ENCODE peak calls at places on chromosome 2, in ten cellular contexts. One of them, this sample, is unnamed.

GRCh38 chr2:228613133-228613532 is 431.6 kb upstream of the SPHKAP start:
- DNase-seq in activated B cell treated with CpG ODN at 0.5 μM for 24 hours: no peak
- DNase-seq in DMS79: no peak
- DNase-seq in activated CD4-positive, alpha-beta T cell treated with anti-CD3 and anti-CD28 coated beads, Interleukin-2, amount 50 U/mL, for 24 hours: no peak
- DNase-seq in NCI-H526 treated with DMSO at 0.1 percent for 48 hours: no peak
- DNase-seq in left ventricle myocardium inferior: no peak
- DNase-seq in B cell: no peak
- DNase-seq in psoas muscle: no peak
- DNase-seq in activated naive CD4-positive, alpha-beta T cell treated with anti-CD3 and anti-CD28 coated beads, Interleukin-2, amount 50 U/mL, for 16 hours: no peak
- DNase-seq in CMK: no peak
- DNase-seq in this sample: no peak

GRCh38 chr2:112168422-112169124 is 30.4 kb downstream of the FBLN7 start:
- DNase-seq in activated B cell treated with CpG ODN at 0.5 μM for 24 hours: no peak
- DNase-seq in DMS79: no peak
- DNase-seq in activated CD4-positive, alpha-beta T cell treated with anti-CD3 and anti-CD28 coated beads, Interleukin-2, amount 50 U/mL, for 24 hours: no peak
- DNase-seq in NCI-H526 treated with DMSO at 0.1 percent for 48 hours: no peak
- DNase-seq in left ventricle myocardium inferior: no peak
- DNase-seq in B cell: no peak
- DNase-seq in psoas muscle: no peak
- DNase-seq in activated naive CD4-positive, alpha-beta T cell treated with anti-CD3 and anti-CD28 coated beads, Interleukin-2, amount 50 U/mL, for 16 hours: no peak
- DNase-seq in CMK: no peak
- DNase-seq in this sample: no peak

GRCh38 chr2:207926133-207927076 is 98.9 kb downstream of the PLEKHM3 start:
- DNase-seq in activated B cell treated with CpG ODN at 0.5 μM for 24 hours: no peak
- DNase-seq in DMS79: no peak
- DNase-seq in activated CD4-positive, alpha-beta T cell treated with anti-CD3 and anti-CD28 coated beads, Interleukin-2, amount 50 U/mL, for 24 hours: no peak
- DNase-seq in NCI-H526 treated with DMSO at 0.1 percent for 48 hours: peak
- DNase-seq in left ventricle myocardium inferior: peak
- DNase-seq in B cell: no peak
- DNase-seq in psoas muscle: peak
- DNase-seq in activated naive CD4-positive, alpha-beta T cell treated with anti-CD3 and anti-CD28 coated beads, Interleukin-2, amount 50 U/mL, for 16 hours: no peak
- DNase-seq in CMK: no peak
- DNase-seq in this sample: no peak

GRCh38 chr2:151765760-151766159 is 31.5 kb upstream of the NEB start:
- DNase-seq in activated B cell treated with CpG ODN at 0.5 μM for 24 hours: peak
- DNase-seq in DMS79: no peak
- DNase-seq in activated CD4-positive, alpha-beta T cell treated with anti-CD3 and anti-CD28 coated beads, Interleukin-2, amount 50 U/mL, for 24 hours: no peak
- DNase-seq in NCI-H526 treated with DMSO at 0.1 percent for 48 hours: no peak
- DNase-seq in left ventricle myocardium inferior: no peak
- DNase-seq in B cell: peak
- DNase-seq in psoas muscle: no peak
- DNase-seq in activated naive CD4-positive, alpha-beta T cell treated with anti-CD3 and anti-CD28 coated beads, Interleukin-2, amount 50 U/mL, for 16 hours: no peak
- DNase-seq in CMK: no peak
- DNase-seq in this sample: no peak

GRCh38 chr2:118607663-118608062 is 239.8 kb downstream of the EN1 start:
- DNase-seq in activated B cell treated with CpG ODN at 0.5 μM for 24 hours: no peak
- DNase-seq in DMS79: no peak
- DNase-seq in activated CD4-positive, alpha-beta T cell treated with anti-CD3 and anti-CD28 coated beads, Interleukin-2, amount 50 U/mL, for 24 hours: no peak
- DNase-seq in NCI-H526 treated with DMSO at 0.1 percent for 48 hours: no peak
- DNase-seq in left ventricle myocardium inferior: no peak
- DNase-seq in B cell: no peak
- DNase-seq in psoas muscle: no peak
- DNase-seq in activated naive CD4-positive, alpha-beta T cell treated with anti-CD3 and anti-CD28 coated beads, Interleukin-2, amount 50 U/mL, for 16 hours: no peak
- DNase-seq in CMK: no peak
- DNase-seq in this sample: no peak

GRCh38 chr2:162556996-162557395 is 213.1 kb downstream of the GCA start:
- DNase-seq in activated B cell treated with CpG ODN at 0.5 μM for 24 hours: no peak
- DNase-seq in DMS79: no peak
- DNase-seq in activated CD4-positive, alpha-beta T cell treated with anti-CD3 and anti-CD28 coated beads, Interleukin-2, amount 50 U/mL, for 24 hours: no peak
- DNase-seq in NCI-H526 treated with DMSO at 0.1 percent for 48 hours: no peak
- DNase-seq in left ventricle myocardium inferior: no peak
- DNase-seq in B cell: no peak
- DNase-seq in psoas muscle: no peak
- DNase-seq in activated naive CD4-positive, alpha-beta T cell treated with anti-CD3 and anti-CD28 coated beads, Interleukin-2, amount 50 U/mL, for 16 hours: no peak
- DNase-seq in CMK: no peak
- DNase-seq in this sample: no peak

GRCh38 chr2:151946856-151947523 is 118.8 kb upstream of the ARL5A start:
- DNase-seq in activated B cell treated with CpG ODN at 0.5 μM for 24 hours: no peak
- DNase-seq in DMS79: no peak
- DNase-seq in activated CD4-positive, alpha-beta T cell treated with anti-CD3 and anti-CD28 coated beads, Interleukin-2, amount 50 U/mL, for 24 hours: no peak
- DNase-seq in NCI-H526 treated with DMSO at 0.1 percent for 48 hours: no peak
- DNase-seq in left ventricle myocardium inferior: no peak
- DNase-seq in B cell: no peak
- DNase-seq in psoas muscle: peak
- DNase-seq in activated naive CD4-positive, alpha-beta T cell treated with anti-CD3 and anti-CD28 coated beads, Interleukin-2, amount 50 U/mL, for 16 hours: peak
- DNase-seq in CMK: no peak
- DNase-seq in this sample: no peak

GRCh38 chr2:182543746-182544525 is 117.1 kb upstream of the PDE1A start:
- DNase-seq in activated B cell treated with CpG ODN at 0.5 μM for 24 hours: no peak
- DNase-seq in DMS79: no peak
- DNase-seq in activated CD4-positive, alpha-beta T cell treated with anti-CD3 and anti-CD28 coated beads, Interleukin-2, amount 50 U/mL, for 24 hours: no peak
- DNase-seq in NCI-H526 treated with DMSO at 0.1 percent for 48 hours: no peak
- DNase-seq in left ventricle myocardium inferior: no peak
- DNase-seq in B cell: no peak
- DNase-seq in psoas muscle: no peak
- DNase-seq in activated naive CD4-positive, alpha-beta T cell treated with anti-CD3 and anti-CD28 coated beads, Interleukin-2, amount 50 U/mL, for 16 hours: no peak
- DNase-seq in CMK: no peak
- DNase-seq in this sample: no peak

GRCh38 chr2:166351319-166351718 is 24.4 kb downstream of the SCN9A start:
- DNase-seq in activated B cell treated with CpG ODN at 0.5 μM for 24 hours: no peak
- DNase-seq in DMS79: no peak
- DNase-seq in activated CD4-positive, alpha-beta T cell treated with anti-CD3 and anti-CD28 coated beads, Interleukin-2, amount 50 U/mL, for 24 hours: no peak
- DNase-seq in NCI-H526 treated with DMSO at 0.1 percent for 48 hours: no peak
- DNase-seq in left ventricle myocardium inferior: no peak
- DNase-seq in B cell: no peak
- DNase-seq in psoas muscle: no peak
- DNase-seq in activated naive CD4-positive, alpha-beta T cell treated with anti-CD3 and anti-CD28 coated beads, Interleukin-2, amount 50 U/mL, for 16 hours: no peak
- DNase-seq in CMK: no peak
- DNase-seq in this sample: no peak

GRCh38 chr2:200705305-200705985 is 106.3 kb upstream of the BZW1 start:
- DNase-seq in activated B cell treated with CpG ODN at 0.5 μM for 24 hours: no peak
- DNase-seq in DMS79: no peak
- DNase-seq in activated CD4-positive, alpha-beta T cell treated with anti-CD3 and anti-CD28 coated beads, Interleukin-2, amount 50 U/mL, for 24 hours: no peak
- DNase-seq in NCI-H526 treated with DMSO at 0.1 percent for 48 hours: no peak
- DNase-seq in left ventricle myocardium inferior: peak
- DNase-seq in B cell: no peak
- DNase-seq in psoas muscle: no peak
- DNase-seq in activated naive CD4-positive, alpha-beta T cell treated with anti-CD3 and anti-CD28 coated beads, Interleukin-2, amount 50 U/mL, for 16 hours: no peak
- DNase-seq in CMK: no peak
- DNase-seq in this sample: no peak

This sample was measured in nucleus accumbens.